ENCODE peak calls at places on chromosome 10, in four cellular contexts. Z, R, F and W are unnamed samples.

GRCh38 chr10:58573970-58574538 is 61.4 kb downstream of the BICC1 start:
- DNase-seq in F (peak), R (no peak), Z (no peak), W (no peak)

GRCh38 chr10:50556238-50557120 is 67.3 kb downstream of the SGMS1 start:
- DNase-seq in Z (no peak), R (no peak), F (no peak), W (no peak)

GRCh38 chr10:116053910-116054309 is 219.1 kb downstream of the GFRA1 start:
- DNase-seq in F (no peak), Z (no peak), R (no peak), W (no peak)

GRCh38 chr10:127904311-127904710 is 2.6 kb upstream of the PTPRE start:
- DNase-seq in Z (peak), R (no peak), F (no peak), W (peak)

GRCh38 chr10:79383974-79384606 is 36.8 kb downstream of the PPIF start:
- DNase-seq in Z (no peak), R (no peak), F (no peak), W (peak)

GRCh38 chr10:16904619-16905018 is 87.4 kb upstream of the RSU1 start:
- DNase-seq in Z (no peak), F (peak), R (no peak), W (no peak)

GRCh38 chr10:4316166-4316810 is 509.7 kb upstream of the AKR1E2 start:
- DNase-seq in Z (no peak), F (peak), R (peak), W (no peak)

GRCh38 chr10:78301481-78301880 is 267.8 kb downstream of the RPS24 start:
- DNase-seq in R (no peak), Z (peak), F (no peak), W (peak)

GRCh38 chr10:124641282-124642075 is 102.7 kb downstream of the FAM53B start:
- DNase-seq in F (peak), Z (no peak), R (no peak), W (no peak)

GRCh38 chr10:118721005-118721876 is 33.5 kb downstream of the CACUL1 start:
- DNase-seq in R (peak), Z (peak), F (peak), W (no peak)

GRCh38 chr10:110989016-110989415 is 69.6 kb downstream of the SHOC2 start:
- DNase-seq in F (peak), R (no peak), Z (no peak), W (no peak)

GRCh38 chr10:28425431-28425830 is 107.5 kb upstream of the WAC start:
- DNase-seq in R (no peak), F (no peak), Z (no peak), W (no peak)

GRCh38 chr10:49512121-49512809 is 26.7 kb downstream of the ERCC6 start:
- DNase-seq in R (peak), F (peak), Z (no peak), W (no peak)

GRCh38 chr10:58701398-58702135 is 188.9 kb downstream of the BICC1 start:
- DNase-seq in Z (no peak), R (no peak), F (peak), W (no peak)

GRCh38 chr10:92124524-92125168 is 166.2 kb downstream of the CPEB3 start:
- DNase-seq in Z (no peak), R (no peak), F (peak), W (no peak)

GRCh38 chr10:77825965-77826364 is 100.6 kb downstream of the DLG5 start:
- DNase-seq in Z (no peak), F (no peak), R (no peak), W (no peak)

GRCh38 chr10:71262027-71262426 is 49.7 kb downstream of the UNC5B start:
- DNase-seq in Z (no peak), R (no peak), F (no peak), W (no peak)

GRCh38 chr10:71789871-71790270 is 16.6 kb upstream of the VSIR start:
- DNase-seq in R (no peak), F (no peak), Z (no peak), W (no peak)

GRCh38 chr10:119652361-119652760 is 1.2 kb downstream of the BAG3 start:
- DNase-seq in F (peak), R (no peak), Z (no peak), W (no peak)

GRCh38 chr10:124527996-124528395 is 66.4 kb downstream of the LHPP start:
- DNase-seq in F (no peak), Z (no peak), R (no peak), W (no peak)

GRCh38 chr10:3150961-3151360 is 21.6 kb downstream of the PITRM1 start:
- DNase-seq in Z (no peak), R (no peak), F (no peak), W (no peak)

GRCh38 chr10:112752268-112752667 is 197.8 kb upstream of the TCF7L2 start:
- DNase-seq in F (peak), R (no peak), Z (no peak), W (no peak)

GRCh38 chr10:129533281-129533680 is 66.2 kb downstream of the MGMT start:
- DNase-seq in F (no peak), R (no peak), Z (no peak), W (no peak)

GRCh38 chr10:94194256-94194655 is 168.5 kb downstream of the NOC3L start:
- DNase-seq in F (peak), Z (no peak), R (no peak), W (no peak)

GRCh38 chr10:120172371-120172770 is 279.8 kb downstream of the SEC23IP start:
- DNase-seq in Z (no peak), R (no peak), F (no peak), W (no peak)

GRCh38 chr10:8182841-8183240 is 128.4 kb downstream of the GATA3 start:
- DNase-seq in R (no peak), F (no peak), Z (no peak), W (no peak)

GRCh38 chr10:93149761-93150160 is 76.1 kb downstream of the CYP26A1 start:
- DNase-seq in F (peak), R (no peak), Z (no peak), W (no peak)

GRCh38 chr10:90062786-90063185 is 361.4 kb downstream of the KIF20B start:
- DNase-seq in F (peak), R (no peak), Z (no peak), W (no peak)

GRCh38 chr10:63114031-63114814 is 18.9 kb upstream of the NRBF2 start:
- DNase-seq in Z (no peak), F (peak), R (no peak), W (no peak)

GRCh38 chr10:102420443-102420809 is 210 bp upstream of the FBXL15 start:
- DNase-seq in Z (no peak), F (no peak), R (no peak), W (no peak)

GRCh38 chr10:63421591-63421990 is 44.2 kb downstream of the JMJD1C start:
- DNase-seq in F (no peak), Z (no peak), R (no peak), W (no peak)

GRCh38 chr10:43979551-43979950 is 330.9 kb upstream of the ZNF32 start:
- DNase-seq in Z (no peak), R (no peak), F (no peak), W (no peak)
- TF ChIP-seq CTCF in Z (no peak), R (no peak), F (no peak), W (no peak)

DNA sequence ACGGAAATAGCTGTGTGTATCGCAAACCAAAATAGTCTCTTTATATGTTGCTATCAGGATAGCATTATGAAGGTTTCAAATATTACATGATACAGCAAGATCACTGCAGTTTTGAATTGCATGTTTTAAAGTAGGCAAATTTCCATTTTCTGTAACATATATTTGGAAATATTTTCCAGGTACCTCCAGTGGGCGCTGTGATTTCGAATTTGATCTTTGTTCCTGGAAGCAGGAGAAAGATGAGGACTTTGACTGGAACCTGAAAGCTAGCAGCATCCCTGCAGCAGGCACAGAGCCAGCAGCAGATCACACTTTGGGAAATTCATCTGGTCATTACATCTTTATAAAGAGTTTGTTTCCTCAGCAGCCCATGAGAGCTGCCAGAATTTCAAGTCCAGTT is 299.0 kb downstream of the MALRD1 start:
- DNase-seq in F (peak), R (no peak), Z (no peak), W (no peak)
- TF ChIP-seq CTCF in F (peak), R (peak), Z (no peak), W (peak)

DNA sequence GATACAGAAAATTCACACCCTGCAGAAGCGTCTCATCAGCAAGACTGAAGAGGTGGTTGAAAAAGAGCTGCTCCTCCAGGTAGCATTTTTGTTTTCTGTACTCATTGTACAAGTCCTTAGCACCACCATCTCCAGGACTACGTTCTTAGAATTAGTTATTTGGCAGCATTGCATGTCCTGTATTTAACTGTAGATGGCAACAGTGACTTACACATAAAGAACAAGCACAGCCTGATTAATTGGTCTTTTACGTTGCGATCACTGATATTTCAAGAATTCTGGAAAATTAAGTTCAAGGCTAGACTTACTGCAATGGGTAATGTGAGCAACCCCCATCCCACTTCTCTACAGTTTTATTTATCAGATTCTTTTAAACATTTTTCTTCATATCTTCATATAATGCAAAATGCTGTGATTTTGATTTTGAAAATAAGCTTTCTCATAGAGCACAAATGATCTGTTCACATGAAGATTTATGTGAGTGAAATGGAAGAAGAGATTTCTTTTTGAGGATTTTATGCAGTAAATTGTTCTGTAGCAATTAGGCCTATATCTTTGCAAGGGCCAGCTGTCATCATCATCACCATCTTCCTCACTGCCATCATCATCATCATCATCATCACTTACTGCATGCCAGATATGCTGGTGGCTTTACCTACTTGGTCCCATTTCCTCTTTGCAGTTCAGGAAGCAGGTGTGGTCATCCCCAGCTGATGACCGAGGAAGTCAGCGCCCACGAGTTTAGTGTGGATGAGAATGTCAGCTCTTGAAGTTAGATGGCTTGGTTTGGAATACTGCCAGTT is 53.3 kb downstream of the CFAP58 start:
- DNase-seq in Z (no peak), F (peak), R (peak), W (no peak)
- TF ChIP-seq CTCF in Z (peak), F (peak), R (peak), W (peak)

GRCh38 chr10:132788180-132788830 is 2.4 kb upstream of the NKX6-2 start:
- DNase-seq in R (no peak), Z (no peak), F (peak), W (no peak)

GRCh38 chr10:132788831-132789219 is 2.9 kb upstream of the NKX6-2 start:
- DNase-seq in Z (no peak), F (no peak), R (no peak), W (no peak)

GRCh38 chr10:132789659-132790148 is 3.8 kb upstream of the NKX6-2 start:
- DNase-seq in F (no peak), Z (no peak), R (no peak), W (no peak)

GRCh38 chr10:132790934-132791829 is 5.2 kb upstream of the NKX6-2 start:
- DNase-seq in Z (no peak), R (no peak), F (no peak), W (no peak)

GRCh38 chr10:132790470-132790869 is 4.5 kb upstream of the NKX6-2 start:
- DNase-seq in R (no peak), Z (no peak), F (no peak), W (no peak)
- TF ChIP-seq CTCF in R (no peak), Z (no peak), F (no peak), W (no peak)

GRCh38 chr10:96261132-96261531 is 10.2 kb downstream of the BLNK start:
- DNase-seq in Z (no peak), R (no peak), F (no peak), W (no peak)
- TF ChIP-seq CTCF in Z (no peak), R (no peak), F (no peak), W (no peak)

GRCh38 chr10:69800665-69801064 is 1.0 kb upstream of the COL13A1 start:
- DNase-seq in F (no peak), R (no peak), Z (no peak), W (no peak)

GRCh38 chr10:69802424-69803161 is 887 bp downstream of the COL13A1 start:
- DNase-seq in R (no peak), Z (peak), F (peak), W (no peak)

GRCh38 chr10:69800109-69800508 is 1.6 kb upstream of the COL13A1 start:
- DNase-seq in Z (peak), R (no peak), F (peak), W (no peak)

GRCh38 chr10:69801434-69802315 is at the start of gene COL13A1:
- DNase-seq in Z (peak), R (no peak), F (peak), W (peak)

DNA sequence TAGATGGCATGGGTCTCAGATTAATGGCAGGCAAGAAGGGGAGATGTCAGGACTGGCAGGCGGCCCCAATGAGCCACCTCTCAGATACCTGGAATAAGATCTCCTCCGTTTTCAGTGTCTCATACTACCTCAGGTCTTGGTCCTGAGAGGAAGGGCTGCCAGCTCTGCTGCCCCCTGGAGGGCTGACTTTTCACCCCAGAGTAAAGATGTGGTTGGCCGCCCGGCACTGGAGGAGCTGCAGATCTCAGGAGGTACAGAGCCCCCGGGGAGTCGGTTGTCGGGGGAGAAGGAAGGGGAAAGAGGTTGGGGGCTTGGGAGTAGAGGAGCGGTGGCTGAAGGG is 642 bp upstream of the COL13A1 start:
- DNase-seq in Z (peak), F (peak), R (no peak), W (no peak)
- TF ChIP-seq CTCF in Z (peak), F (peak), R (peak), W (peak)

GRCh38 chr10:20888620-20889337 is 8.3 kb downstream of the NEBL start:
- DNase-seq in F (peak), R (no peak), Z (no peak), W (no peak)
- TF ChIP-seq CTCF in F (no peak), R (no peak), Z (no peak), W (no peak)